ENCODE peak calls at places on chromosomes 16 and 17, in four cellular contexts. B is K562, K is HepG2, E is GM12878. S is an unnamed sample.
A peak's percentile ranks its signal among the peaks of the same experiment; 100 is the strongest.

GRCh38 chr16:11349599-11350276 is 4.5 kb downstream of the RMI2 start:
- DNase-seq in B (no peak), K (no peak), E (no peak), S (no peak)

GRCh38 chr17:77200711-77201110 is 59.9 kb downstream of the SEC14L1 start:
- DNase-seq in B (no peak), K (no peak), E (no peak), S (no peak)

GRCh38 chr16:13436641-13437423 is 483.1 kb upstream of the ERCC4 start:
- DNase-seq in B (no peak), K (peak; percentile 66), E (peak; percentile 86), S (no peak)

GRCh38 chr17:81097943-81098308 is 63.0 kb downstream of the BAIAP2 start:
- DNase-seq in B (peak; percentile 68), K (peak; percentile 42), E (no peak), S (no peak)

GRCh38 chr16:70577256-70577698 is 53.7 kb downstream of the SF3B3 start:
- DNase-seq in B (no peak), K (no peak), E (no peak), S (no peak)

GRCh38 chr17:38922538-38923291 is 2.7 kb upstream of the LASP1NB start:
- DNase-seq in B (no peak), K (no peak), E (no peak), S (peak; percentile 52)

GRCh38 chr17:27481327-27481726 is 25.1 kb downstream of the KSR1 start:
- DNase-seq in B (no peak), K (no peak), E (no peak), S (no peak)

GRCh38 chr17:5921919-5922318 is 148.3 kb upstream of the WSCD1 start:
- DNase-seq in B (no peak), K (no peak), E (no peak), S (no peak)

GRCh38 chr17:48037924-48038323 is 327 bp upstream of the COPZ2 start:
- DNase-seq in B (no peak), K (no peak), E (no peak), S (no peak)

GRCh38 chr16:85781156-85781555 is 18.2 kb downstream of the EMC8 start:
- DNase-seq in B (no peak), K (no peak), E (no peak), S (no peak)

GRCh38 chr17:6959700-6960099 is 36.1 kb upstream of the ALOX12 start:
- DNase-seq in B (no peak), K (no peak), E (no peak), S (no peak)

GRCh38 chr16:87850009-87851006 is 19.0 kb downstream of the SLC7A5 start:
- DNase-seq in B (peak; percentile 76), K (peak; percentile 91), E (no peak), S (peak; percentile 91)

GRCh38 chr17:74873874-74874614 is 1.2 kb upstream of the FDXR start:
- DNase-seq in B (no peak), K (peak; percentile 54), E (no peak), S (peak; percentile 68)

GRCh38 chr17:37608369-37609169 is 649 bp downstream of the SYNRG start:
- DNase-seq in B (no peak), K (peak; percentile 39), E (no peak), S (peak; percentile 79)

GRCh38 chr17:9837551-9838471 is 12.1 kb downstream of the GLP2R start:
- DNase-seq in B (no peak), K (no peak), E (no peak), S (no peak)
- TF ChIP-seq NFIC in B (no peak), K (no peak), E (no peak), S (no peak)

GRCh38 chr17:64069143-64069542 is 48.7 kb upstream of the ICAM2 start:
- DNase-seq in B (no peak), K (no peak), E (no peak), S (no peak)
- TF ChIP-seq RFX5 in B (no peak), K (no peak), E (no peak), S (no peak)

GRCh38 chr17:56912105-56912999 is 1.5 kb downstream of the TRIM25 start:
- DNase-seq in B (no peak), K (peak; percentile 57), E (no peak), S (no peak)

GRCh38 chr17:56910509-56911235 is 3.2 kb downstream of the TRIM25 start:
- DNase-seq in B (no peak), K (no peak), E (no peak), S (no peak)

GRCh38 chr17:56908061-56908542 is 5.7 kb downstream of the TRIM25 start:
- DNase-seq in B (no peak), K (no peak), E (peak; percentile 60), S (no peak)

GRCh38 chr17:56913000-56913866 is 616 bp downstream of the TRIM25 start:
- DNase-seq in B (peak; percentile 36), K (no peak), E (no peak), S (peak; percentile 73)

GRCh38 chr17:56909742-56910508 is 3.9 kb downstream of the TRIM25 start:
- DNase-seq in B (peak; percentile 46), K (peak; percentile 33), E (no peak), S (no peak)
- TF ChIP-seq TAF1 in B (no peak), K (no peak), E (no peak), S (no peak)

GRCh38 chr16:81703177-81704155 is 75.6 kb upstream of the PLCG2 start:
- DNase-seq in B (no peak), K (no peak), E (no peak), S (no peak)
- TF ChIP-seq NFIC in B (no peak), K (no peak), E (no peak), S (no peak)

GRCh38 chr16:67342616-67343015 is 16.0 kb downstream of the LRRC36 start:
- DNase-seq in B (no peak), K (no peak), E (no peak), S (no peak)

GRCh38 chr16:67336646-67337045 is 10.0 kb downstream of the LRRC36 start:
- DNase-seq in B (no peak), K (no peak), E (no peak), S (no peak)

GRCh38 chr16:67336111-67336510 is 9.5 kb downstream of the LRRC36 start:
- DNase-seq in B (no peak), K (no peak), E (no peak), S (no peak)

GRCh38 chr16:67341250-67341649 is 14.6 kb downstream of the LRRC36 start:
- DNase-seq in B (no peak), K (no peak), E (no peak), S (no peak)

GRCh38 chr16:67339453-67339852 is 12.8 kb downstream of the LRRC36 start:
- DNase-seq in B (no peak), K (peak; percentile 21), E (no peak), S (no peak)
- TF ChIP-seq RFX5 in B (no peak), K (no peak), E (no peak), S (no peak)

GRCh38 chr16:20878682-20879147 is 21.4 kb downstream of the DCUN1D3 start:
- DNase-seq in B (no peak), K (peak; percentile 85), E (no peak), S (no peak)
- TF ChIP-seq TAF1 in B (no peak), K (no peak), E (no peak), S (no peak)

GRCh38 chr16:2511996-2512919 is 1.5 kb upstream of the ATP6V0C start:
- DNase-seq in B (no peak), K (no peak), E (no peak), S (no peak)
- TF ChIP-seq NFIC in B (no peak), K (no peak), E (no peak), S (no peak)

GRCh38 chr16:77871932-77872331 is 83.6 kb downstream of the VAT1L start:
- DNase-seq in B (no peak), K (no peak), E (no peak), S (no peak)

GRCh38 chr16:77873066-77873465 is 84.7 kb downstream of the VAT1L start:
- DNase-seq in B (no peak), K (no peak), E (no peak), S (no peak)

GRCh38 chr16:77868052-77868451 is 79.7 kb downstream of the VAT1L start:
- DNase-seq in B (no peak), K (no peak), E (no peak), S (no peak)

GRCh38 chr16:77868478-77868877 is 80.1 kb downstream of the VAT1L start:
- DNase-seq in B (no peak), K (no peak), E (peak; percentile 8), S (no peak)

DNA sequence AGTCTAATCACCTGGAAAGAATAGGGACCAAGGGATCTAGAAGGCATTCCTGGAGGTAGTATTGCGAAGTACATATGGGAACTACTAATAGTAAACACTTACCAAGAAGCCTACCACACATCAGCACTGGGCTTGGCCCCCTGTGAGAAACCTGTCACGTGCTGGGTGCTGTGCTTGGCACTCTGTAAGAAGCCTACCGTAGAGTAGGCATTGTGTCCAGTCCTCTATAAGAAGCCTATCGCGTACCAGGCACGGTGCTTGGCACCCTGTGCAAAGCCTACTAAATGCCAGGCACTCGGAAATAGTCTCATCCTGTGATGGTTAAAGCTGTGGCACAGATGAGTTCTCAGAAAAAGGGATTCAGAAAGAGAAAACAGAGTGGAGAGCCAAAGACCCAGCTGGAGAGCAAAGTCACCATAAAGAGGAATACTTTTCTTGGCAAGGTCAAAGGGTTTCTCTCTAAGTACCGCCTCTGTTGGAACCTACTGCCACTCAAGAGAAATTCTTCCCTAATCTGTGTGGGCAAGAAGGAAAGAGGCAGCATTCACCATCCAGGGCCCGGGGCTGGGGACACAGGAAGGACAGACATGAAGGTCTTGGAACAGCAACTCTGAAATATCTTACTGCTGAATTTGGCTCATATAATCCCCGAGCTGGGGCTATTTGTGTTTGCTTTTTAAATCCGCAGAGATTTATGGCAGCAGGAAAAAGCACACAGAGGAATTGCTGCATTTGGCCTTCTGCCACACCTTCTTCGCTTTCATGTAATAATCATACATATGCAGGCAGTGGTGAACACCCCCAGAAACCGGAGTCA is 81.8 kb downstream of the VAT1L start:
- DNase-seq in B (no peak), K (no peak), E (no peak), S (no peak)
- TF ChIP-seq RFX5 in B (no peak), K (no peak), E (no peak), S (no peak)

GRCh38 chr16:69114346-69114975 is 9.0 kb downstream of the HAS3 start:
- DNase-seq in B (no peak), K (no peak), E (no peak), S (no peak)

GRCh38 chr16:69111831-69112230 is 6.4 kb downstream of the HAS3 start:
- DNase-seq in B (no peak), K (no peak), E (no peak), S (no peak)

GRCh38 chr16:69111216-69111615 is 5.8 kb downstream of the HAS3 start:
- DNase-seq in B (no peak), K (no peak), E (no peak), S (no peak)

GRCh38 chr16:69113216-69113615 is 7.8 kb downstream of the HAS3 start:
- DNase-seq in B (no peak), K (no peak), E (no peak), S (no peak)

GRCh38 chr16:69112285-69113129 is 7.1 kb downstream of the HAS3 start:
- DNase-seq in B (peak; percentile 80), K (peak; percentile 62), E (no peak), S (peak; percentile 82)
- TF ChIP-seq TAF1 in B (no peak), K (no peak), E (no peak), S (no peak)

GRCh38 chr16:51355195-51355594 is 204.1 kb upstream of the SALL1 start:
- DNase-seq in B (no peak), K (no peak), E (no peak), S (no peak)
- TF ChIP-seq NFIC in B (no peak), K (no peak), E (no peak), S (no peak)

S was measured in SK-N-SH.